ENCODE peak calls at places on chromosome 22, in four cellular contexts. One of them, this sample, is unnamed.

GRCh38 chr22:19876941-19877625 is 22.4 kb upstream of the GNB1L start:
- DNase-seq in H1: no peak
- DNase-seq in GM12878: no peak
- DNase-seq in SK-N-SH: peak; percentile 39
- DNase-seq in this sample: no peak

GRCh38 chr22:23098718-23099524 is 28.6 kb downstream of the GNAZ start:
- DNase-seq in H1: no peak
- DNase-seq in GM12878: no peak
- DNase-seq in SK-N-SH: no peak
- DNase-seq in this sample: no peak

GRCh38 chr22:23179381-23180294 is 671 bp upstream of the BCR start:
- DNase-seq in H1: no peak
- DNase-seq in GM12878: no peak
- DNase-seq in SK-N-SH: no peak
- DNase-seq in this sample: no peak

GRCh38 chr22:26324150-26324549 is 104.9 kb upstream of the ASPHD2 start:
- DNase-seq in H1: no peak
- DNase-seq in GM12878: no peak
- DNase-seq in SK-N-SH: no peak
- DNase-seq in this sample: no peak

GRCh38 chr22:19769393-19769715 is 8.8 kb downstream of the TBX1 start:
- DNase-seq in H1: no peak
- DNase-seq in GM12878: no peak
- DNase-seq in SK-N-SH: no peak
- DNase-seq in this sample: no peak

GRCh38 chr22:36439481-36440271 is 41.8 kb downstream of the TXN2 start:
- DNase-seq in H1: no peak
- DNase-seq in GM12878: no peak
- DNase-seq in SK-N-SH: peak; percentile 51
- DNase-seq in this sample: peak; percentile 66

GRCh38 chr22:31229402-31230140 is 17.5 kb downstream of the LIMK2 start:
- DNase-seq in H1: no peak
- DNase-seq in GM12878: no peak
- DNase-seq in SK-N-SH: peak; percentile 46
- DNase-seq in this sample: peak; percentile 15

GRCh38 chr22:45918455-45919370 is 58.2 kb downstream of the WNT7B start:
- DNase-seq in H1: no peak
- DNase-seq in GM12878: no peak
- DNase-seq in SK-N-SH: peak; percentile 54
- DNase-seq in this sample: no peak

GRCh38 chr22:19806213-19807160 is 45.9 kb downstream of the TBX1 start:
- DNase-seq in H1: no peak
- DNase-seq in GM12878: no peak
- DNase-seq in SK-N-SH: peak; percentile 30
- DNase-seq in this sample: peak; percentile 91

GRCh38 chr22:43848366-43849171 is 13.7 kb downstream of the SULT4A1 start:
- DNase-seq in H1: no peak
- DNase-seq in GM12878: no peak
- DNase-seq in SK-N-SH: peak; percentile 56
- DNase-seq in this sample: no peak

GRCh38 chr22:34344702-34345101 is 424.4 kb upstream of the LARGE1 start:
- DNase-seq in H1: no peak
- DNase-seq in GM12878: no peak
- DNase-seq in SK-N-SH: no peak
- DNase-seq in this sample: no peak

GRCh38 chr22:25564979-25565677 is 653 bp downstream of the GRK3 start:
- DNase-seq in H1: peak; percentile 36
- DNase-seq in GM12878: no peak
- DNase-seq in SK-N-SH: peak; percentile 73
- DNase-seq in this sample: peak; percentile 31

GRCh38 chr22:50708996-50709395 is 29.0 kb upstream of the ACR start:
- DNase-seq in H1: no peak
- DNase-seq in GM12878: no peak
- DNase-seq in SK-N-SH: no peak
- DNase-seq in this sample: no peak
- H3K4me2 ChIP-seq in H1: no peak overlapping the region
- H3K4me2 ChIP-seq in GM12878: no peak overlapping the region
- H3K4me2 ChIP-seq in SK-N-SH: no peak overlapping the region
- H3K4me2 ChIP-seq in this sample: no peak overlapping the region

GRCh38 chr22:38940985-38941384 is 16.4 kb upstream of the APOBEC3A start:
- DNase-seq in H1: no peak
- DNase-seq in GM12878: no peak
- DNase-seq in SK-N-SH: no peak
- DNase-seq in this sample: no peak

GRCh38 chr22:38938221-38938620 is 19.2 kb upstream of the APOBEC3A start:
- DNase-seq in H1: no peak
- DNase-seq in GM12878: no peak
- DNase-seq in SK-N-SH: no peak
- DNase-seq in this sample: no peak

GRCh38 chr22:38937036-38937435 is 20.4 kb upstream of the APOBEC3A start:
- DNase-seq in H1: no peak
- DNase-seq in GM12878: no peak
- DNase-seq in SK-N-SH: no peak
- DNase-seq in this sample: no peak

GRCh38 chr22:38937541-38937940 is 19.9 kb upstream of the APOBEC3A start:
- DNase-seq in H1: no peak
- DNase-seq in GM12878: no peak
- DNase-seq in SK-N-SH: no peak
- DNase-seq in this sample: no peak

GRCh38 chr22:38938925-38939324 is 18.5 kb upstream of the APOBEC3A start:
- DNase-seq in H1: no peak
- DNase-seq in GM12878: no peak
- DNase-seq in SK-N-SH: no peak
- DNase-seq in this sample: no peak
- TF ChIP-seq NRF1 in H1: no peak
- TF ChIP-seq NRF1 in GM12878: no peak
- TF ChIP-seq NRF1 in SK-N-SH: no peak
- TF ChIP-seq NRF1 in this sample: no peak

DNA sequence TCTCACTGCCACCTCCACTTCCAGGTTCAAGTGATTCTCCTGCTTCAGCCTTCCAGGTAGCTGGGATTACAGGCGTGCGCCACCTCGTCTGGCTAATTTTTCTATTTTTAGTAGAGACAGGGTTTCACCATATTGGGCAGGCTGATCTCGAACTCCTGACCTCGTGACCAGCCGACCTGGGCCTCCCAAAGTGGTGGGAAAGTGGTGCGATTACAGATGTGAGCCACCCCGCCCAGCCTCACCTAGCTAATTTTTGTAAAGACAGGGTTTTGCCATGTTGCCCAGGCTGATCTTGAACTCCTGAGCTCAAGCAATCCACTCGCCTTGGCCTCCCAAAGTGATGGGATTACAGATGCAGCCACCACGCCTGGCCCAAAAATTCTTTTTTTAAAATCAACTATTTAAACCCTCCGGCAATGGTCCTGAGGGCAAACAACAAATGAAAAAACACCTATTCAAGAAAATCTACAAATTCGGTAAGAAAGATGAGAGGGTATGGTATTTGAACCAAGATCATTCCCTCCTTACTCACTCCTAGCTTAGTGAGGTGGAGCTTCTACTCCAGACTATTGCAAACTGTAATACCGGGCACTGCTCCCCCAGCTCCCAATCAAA is 1.9 kb downstream of the NF2 start:
- DNase-seq in H1: no peak
- DNase-seq in GM12878: no peak
- DNase-seq in SK-N-SH: no peak
- DNase-seq in this sample: no peak
- H3K4me2 ChIP-seq in H1: peak overlapping the region; percentile 54
- H3K4me2 ChIP-seq in GM12878: peak overlapping the region; percentile 98
- H3K4me2 ChIP-seq in SK-N-SH: peak overlapping the region; percentile 79
- H3K4me2 ChIP-seq in this sample: peak overlapping the region; percentile 82

GRCh38 chr22:24289781-24290181 is 19.1 kb downstream of the SPECC1L start:
- DNase-seq in H1: no peak
- DNase-seq in GM12878: no peak
- DNase-seq in SK-N-SH: no peak
- DNase-seq in this sample: peak; percentile 58
- TF ChIP-seq NRF1 in H1: no peak
- TF ChIP-seq NRF1 in GM12878: no peak
- TF ChIP-seq NRF1 in SK-N-SH: no peak
- TF ChIP-seq NRF1 in this sample: no peak

DNA sequence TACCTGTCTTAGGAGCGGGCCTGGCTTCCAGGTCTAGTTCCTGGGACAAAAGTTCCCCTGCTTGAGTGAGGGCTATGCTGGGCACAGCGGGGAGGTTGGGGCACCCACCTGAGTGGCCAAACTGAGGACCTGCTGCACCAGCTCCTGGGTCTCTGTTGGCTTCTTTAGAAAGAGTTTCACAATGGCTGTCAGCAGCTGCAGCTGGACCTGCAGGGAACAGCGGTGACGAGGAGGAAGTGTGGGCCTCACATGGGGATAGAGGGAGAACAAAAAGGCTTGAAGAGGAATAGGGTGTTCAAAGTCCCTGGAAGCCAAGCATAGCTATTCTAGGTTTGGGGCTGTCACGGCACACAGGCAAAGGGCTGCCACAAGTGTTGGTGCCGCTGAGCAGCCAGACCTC is 26.7 kb upstream of the RASL10A start:
- DNase-seq in H1: no peak
- DNase-seq in GM12878: no peak
- DNase-seq in SK-N-SH: no peak
- DNase-seq in this sample: no peak
- H3K4me2 ChIP-seq in H1: no peak overlapping the region
- H3K4me2 ChIP-seq in GM12878: no peak overlapping the region
- H3K4me2 ChIP-seq in SK-N-SH: no peak overlapping the region
- H3K4me2 ChIP-seq in this sample: no peak overlapping the region

GRCh38 chr22:27557554-27558060 is 243.9 kb downstream of the MN1 start:
- DNase-seq in H1: no peak
- DNase-seq in GM12878: no peak
- DNase-seq in SK-N-SH: no peak
- DNase-seq in this sample: peak; percentile 47

GRCh38 chr22:27556371-27556770 is 245.2 kb downstream of the MN1 start:
- DNase-seq in H1: no peak
- DNase-seq in GM12878: no peak
- DNase-seq in SK-N-SH: no peak
- DNase-seq in this sample: no peak

GRCh38 chr22:27560781-27561180 is 240.8 kb downstream of the MN1 start:
- DNase-seq in H1: no peak
- DNase-seq in GM12878: no peak
- DNase-seq in SK-N-SH: no peak
- DNase-seq in this sample: no peak

GRCh38 chr22:27561301-27561820 is 240.2 kb downstream of the MN1 start:
- DNase-seq in H1: no peak
- DNase-seq in GM12878: no peak
- DNase-seq in SK-N-SH: no peak
- DNase-seq in this sample: no peak

DNA sequence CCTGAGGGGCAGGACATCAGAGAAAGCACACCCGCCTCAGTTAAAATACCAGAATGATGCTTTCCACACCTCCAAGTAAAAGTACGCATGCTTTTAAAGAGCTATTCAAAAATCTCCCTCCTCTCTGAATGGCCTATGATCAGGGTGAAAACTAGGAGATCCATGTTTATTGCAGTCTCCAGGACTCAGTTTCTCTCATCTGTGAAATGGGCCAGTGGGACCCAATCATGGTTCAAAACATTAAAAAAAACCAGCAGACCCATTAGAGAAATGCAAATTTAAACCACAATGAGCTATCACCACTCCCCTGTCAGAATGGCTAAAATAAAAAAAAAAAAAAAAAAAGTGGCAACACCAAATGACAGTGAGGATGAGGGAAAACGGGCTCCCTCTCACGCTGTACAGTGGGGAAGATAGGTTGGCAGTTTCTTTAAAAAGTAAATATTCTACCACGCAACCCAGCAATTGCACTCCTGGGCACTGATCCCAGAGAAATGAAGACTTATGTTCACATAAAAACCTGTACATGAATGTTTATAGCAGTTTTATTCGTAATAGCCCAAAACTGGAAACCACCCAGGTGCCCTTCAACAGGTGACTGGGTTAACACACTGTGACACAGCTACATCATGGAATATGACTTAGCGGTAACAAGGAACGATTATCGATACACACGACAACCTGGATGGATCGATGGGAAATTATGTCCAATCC is 242.7 kb downstream of the MN1 start:
- DNase-seq in H1: no peak
- DNase-seq in GM12878: no peak
- DNase-seq in SK-N-SH: no peak
- DNase-seq in this sample: no peak
- TF ChIP-seq NRF1 in H1: no peak
- TF ChIP-seq NRF1 in GM12878: no peak
- TF ChIP-seq NRF1 in SK-N-SH: no peak
- TF ChIP-seq NRF1 in this sample: no peak

DNA sequence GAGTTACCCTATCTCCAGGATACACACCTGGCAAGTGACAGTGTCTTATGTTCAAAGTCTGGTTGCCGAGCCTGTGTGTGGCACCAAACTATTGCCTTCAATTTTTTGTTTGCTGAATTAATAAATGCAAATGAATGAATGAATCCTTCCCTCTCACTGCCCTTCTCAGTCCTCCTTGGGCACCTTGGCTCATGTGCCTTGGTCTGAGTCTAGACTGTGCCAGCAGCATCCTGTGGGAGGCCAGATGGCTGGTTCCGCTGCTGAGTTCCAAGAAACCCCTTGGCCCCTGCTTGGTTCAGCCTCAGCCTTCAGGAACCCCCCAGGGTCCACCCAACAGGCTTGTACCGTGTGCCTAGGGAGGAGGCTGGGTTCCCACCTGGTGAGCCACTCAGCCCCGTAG is 31.0 kb downstream of the TOB2 start:
- DNase-seq in H1: no peak
- DNase-seq in GM12878: no peak
- DNase-seq in SK-N-SH: no peak
- DNase-seq in this sample: no peak
- H3K4me2 ChIP-seq in H1: no peak overlapping the region
- H3K4me2 ChIP-seq in GM12878: peak overlapping the region; percentile 96
- H3K4me2 ChIP-seq in SK-N-SH: no peak overlapping the region
- H3K4me2 ChIP-seq in this sample: peak overlapping the region; percentile 25

GRCh38 chr22:44913198-44913983 is 96.4 kb downstream of the PHF21B start:
- DNase-seq in H1: no peak
- DNase-seq in GM12878: no peak
- DNase-seq in SK-N-SH: no peak
- DNase-seq in this sample: no peak

GRCh38 chr22:44917372-44918165 is 92.2 kb downstream of the PHF21B start:
- DNase-seq in H1: no peak
- DNase-seq in GM12878: no peak
- DNase-seq in SK-N-SH: no peak
- DNase-seq in this sample: no peak

GRCh38 chr22:44916281-44917231 is 93.2 kb downstream of the PHF21B start:
- DNase-seq in H1: no peak
- DNase-seq in GM12878: no peak
- DNase-seq in SK-N-SH: no peak
- DNase-seq in this sample: no peak

GRCh38 chr22:44915441-44915840 is 94.4 kb downstream of the PHF21B start:
- DNase-seq in H1: no peak
- DNase-seq in GM12878: no peak
- DNase-seq in SK-N-SH: no peak
- DNase-seq in this sample: no peak

GRCh38 chr22:44914026-44914721 is 95.6 kb downstream of the PHF21B start:
- DNase-seq in H1: no peak
- DNase-seq in GM12878: no peak
- DNase-seq in SK-N-SH: no peak
- DNase-seq in this sample: no peak
- TF ChIP-seq NRF1 in H1: no peak
- TF ChIP-seq NRF1 in GM12878: no peak
- TF ChIP-seq NRF1 in SK-N-SH: no peak
- TF ChIP-seq NRF1 in this sample: no peak

This sample was measured in K562.